ENCODE peak calls at places on chromosomes 3 and 15, in nine cellular contexts. W is cardiac muscle cell, Q is thyroid gland, U is HepG2, P is lower lobe of right lung, V is transverse colon, O is tibial artery, F is RWPE1, A is right cardiac atrium. T is an unnamed sample.

GRCh38 chr15:29822100-29822684 is at the start of gene TJP1:
- DNase-seq in W (peak), Q (peak), U (peak), P (peak), V (peak), O (peak), F (peak), A (peak), T (no peak)

GRCh38 chr3:72273615-72274014 is 488.7 kb upstream of the PROK2 start:
- DNase-seq in W (peak), Q (no peak), U (no peak), P (no peak), V (no peak), O (no peak), F (no peak), A (no peak), T (no peak)

GRCh38 chr15:31212956-31213694 is 111.6 kb upstream of the TRPM1 start:
- DNase-seq in W (no peak), Q (no peak), U (no peak), P (no peak), V (no peak), O (no peak), F (no peak), A (no peak), T (no peak)

GRCh38 chr15:82624008-82624407 is 23.2 kb downstream of the CPEB1 start:
- DNase-seq in W (no peak), Q (no peak), U (no peak), P (no peak), V (no peak), O (no peak), F (no peak), A (no peak), T (no peak)

GRCh38 chr15:35481064-35481463 is 64.9 kb downstream of the DPH6 start:
- DNase-seq in W (no peak), Q (no peak), U (no peak), P (no peak), V (no peak), O (no peak), F (no peak), A (no peak), T (no peak)

GRCh38 chr3:45993421-45994027 is 2.1 kb downstream of the FYCO1 start:
- DNase-seq in W (no peak), Q (no peak), U (no peak), P (no peak), V (no peak), O (no peak), F (no peak), A (no peak), T (no peak)

GRCh38 chr3:62679988-62680387 is 195.2 kb downstream of the CADPS start:
- DNase-seq in W (no peak), Q (no peak), U (no peak), P (no peak), V (no peak), O (no peak), F (peak), A (no peak), T (no peak)

GRCh38 chr3:81416812-81417211 is 344.6 kb downstream of the GBE1 start:
- DNase-seq in W (no peak), Q (no peak), U (no peak), P (no peak), V (no peak), O (no peak), F (no peak), A (no peak), T (no peak)

GRCh38 chr15:67415186-67415585 is 105.7 kb upstream of the C15orf61 start:
- DNase-seq in W (no peak), Q (peak), U (no peak), P (no peak), V (no peak), O (no peak), F (no peak), A (no peak), T (no peak)

GRCh38 chr15:78752492-78753358 is 58.5 kb downstream of the ADAMTS7 start:
- DNase-seq in W (no peak), Q (no peak), U (no peak), P (peak), V (no peak), O (no peak), F (no peak), A (no peak), T (no peak)

GRCh38 chr3:128051837-128052766 is at the start of gene SEC61A1:
- DNase-seq in W (peak), Q (peak), U (peak), P (peak), V (peak), O (peak), F (peak), A (peak), T (peak)

GRCh38 chr3:47491186-47491585 is 15.4 kb upstream of the SCAP start:
- DNase-seq in W (no peak), Q (no peak), U (no peak), P (no peak), V (no peak), O (no peak), F (no peak), A (no peak), T (no peak)

GRCh38 chr3:171349392-171349791 is 110.8 kb downstream of the TNIK start:
- DNase-seq in W (no peak), Q (no peak), U (no peak), P (no peak), V (no peak), O (no peak), F (no peak), A (no peak), T (no peak)

GRCh38 chr15:44712108-44713005 is 1.0 kb downstream of the B2M start:
- DNase-seq in W (peak), Q (peak), U (peak), P (peak), V (peak), O (peak), F (peak), A (peak), T (peak)

GRCh38 chr3:154967090-154967489 is 113.0 kb upstream of the MME start:
- DNase-seq in W (no peak), Q (no peak), U (no peak), P (no peak), V (no peak), O (no peak), F (no peak), A (no peak), T (no peak)

GRCh38 chr3:188749010-188749617 is 422.7 kb upstream of the TPRG1 start:
- DNase-seq in W (no peak), Q (peak), U (no peak), P (no peak), V (peak), O (no peak), F (no peak), A (no peak), T (no peak)

GRCh38 chr3:146117406-146118285 is 43.3 kb downstream of the PLOD2 start:
- DNase-seq in W (peak), Q (no peak), U (no peak), P (no peak), V (no peak), O (no peak), F (no peak), A (no peak), T (no peak)

GRCh38 chr3:36201546-36201945 is 178.8 kb upstream of the STAC start:
- DNase-seq in W (no peak), Q (no peak), U (no peak), P (no peak), V (no peak), O (no peak), F (no peak), A (no peak), T (no peak)

GRCh38 chr3:155554777-155555445 is 190.0 kb downstream of the PLCH1 start:
- DNase-seq in W (no peak), Q (no peak), U (peak), P (no peak), V (no peak), O (no peak), F (no peak), A (no peak), T (no peak)

GRCh38 chr3:128456776-128457715 is 9.6 kb downstream of the DNAJB8 start:
- DNase-seq in W (no peak), Q (no peak), U (no peak), P (no peak), V (no peak), O (no peak), F (no peak), A (no peak), T (no peak)

GRCh38 chr3:113270096-113270495 is 58.7 kb downstream of the BOC start:
- DNase-seq in W (no peak), Q (no peak), U (no peak), P (no peak), V (no peak), O (no peak), F (no peak), A (no peak), T (no peak)

GRCh38 chr15:40157748-40158447 is 3.0 kb upstream of the BUB1B start:
- DNase-seq in W (no peak), Q (no peak), U (no peak), P (no peak), V (no peak), O (no peak), F (no peak), A (no peak), T (no peak)

GRCh38 chr3:181880339-181880738 is 168.6 kb downstream of the SOX2 start:
- DNase-seq in W (peak), Q (peak), U (no peak), P (no peak), V (no peak), O (no peak), F (no peak), A (no peak), T (no peak)

GRCh38 chr3:129892857-129893615 is 475 bp downstream of the TMCC1 start:
- DNase-seq in W (peak), Q (peak), U (peak), P (peak), V (peak), O (peak), F (peak), A (peak), T (peak)

GRCh38 chr3:21938267-21938681 is 187.3 kb upstream of the ZNF385D start:
- DNase-seq in W (no peak), Q (no peak), U (no peak), P (no peak), V (no peak), O (no peak), F (no peak), A (no peak), T (no peak)

GRCh38 chr3:41581700-41582099 is 380.2 kb downstream of the ULK4 start:
- DNase-seq in W (no peak), Q (no peak), U (no peak), P (no peak), V (no peak), O (no peak), F (no peak), A (no peak), T (no peak)

GRCh38 chr15:63504247-63504978 is at the start of gene USP3:
- DNase-seq in W (peak), Q (peak), U (peak), P (peak), V (peak), O (peak), F (peak), A (peak), T (peak)

GRCh38 chr3:40800343-40800742 is 275.6 kb downstream of the ZNF621 start:
- DNase-seq in W (peak), Q (peak), U (peak), P (no peak), V (peak), O (peak), F (peak), A (no peak), T (no peak)

GRCh38 chr3:69161587-69162196 is 39.3 kb upstream of the LMOD3 start:
- DNase-seq in W (peak), Q (peak), U (peak), P (no peak), V (no peak), O (no peak), F (peak), A (no peak), T (no peak)

GRCh38 chr3:10747341-10747740 is 68.7 kb upstream of the SLC6A11 start:
- DNase-seq in W (no peak), Q (no peak), U (no peak), P (no peak), V (no peak), O (no peak), F (no peak), A (no peak), T (no peak)

GRCh38 chr15:31374489-31374888 is 47.9 kb downstream of the KLF13 start:
- DNase-seq in W (no peak), Q (no peak), U (no peak), P (no peak), V (peak), O (no peak), F (no peak), A (no peak), T (no peak)

GRCh38 chr3:133506215-133506901 is 67.1 kb upstream of the CDV3 start:
- DNase-seq in W (no peak), Q (no peak), U (no peak), P (no peak), V (peak), O (no peak), F (no peak), A (no peak), T (no peak)

DNA sequence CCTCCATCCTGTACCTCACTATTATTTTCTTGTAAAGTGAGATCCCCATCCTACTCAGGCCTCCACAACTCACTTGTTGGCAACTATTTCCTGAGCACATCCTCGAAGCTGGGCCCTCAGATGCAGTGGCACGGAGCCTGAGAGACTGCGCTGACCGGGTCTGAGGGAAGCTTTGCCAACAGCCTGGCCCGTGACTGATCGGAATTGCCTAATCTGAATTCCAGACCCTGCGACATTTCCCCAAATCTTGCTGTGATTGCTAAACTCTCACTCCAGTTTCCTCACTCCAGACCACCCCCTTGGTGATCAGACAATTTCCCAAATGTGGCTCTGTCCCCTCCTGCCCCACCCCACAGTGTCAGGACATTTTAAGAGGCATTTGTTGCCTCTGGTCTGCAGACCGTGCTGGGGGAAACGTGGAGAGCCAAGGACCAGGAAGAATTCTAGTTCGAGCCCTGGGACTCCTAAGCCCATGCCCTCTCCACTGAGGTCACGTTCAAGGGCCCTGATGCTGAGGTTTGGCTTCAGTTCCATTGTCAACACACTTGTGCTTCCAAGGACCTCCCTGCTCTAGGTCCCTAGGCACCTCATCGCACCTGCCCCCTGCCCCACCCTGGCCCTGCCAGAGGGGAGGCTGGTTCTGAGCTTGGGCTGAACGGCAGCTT is 22.8 kb downstream of the KLHL25 start:
- DNase-seq in W (peak), Q (peak), U (no peak), P (peak), V (peak), O (peak), F (no peak), A (peak), T (peak)
- H3K27ac ChIP-seq in W (no peak), Q (peak), U (no peak), P (peak), V (peak), O (peak), F (peak), A (peak), T (peak)

DNA sequence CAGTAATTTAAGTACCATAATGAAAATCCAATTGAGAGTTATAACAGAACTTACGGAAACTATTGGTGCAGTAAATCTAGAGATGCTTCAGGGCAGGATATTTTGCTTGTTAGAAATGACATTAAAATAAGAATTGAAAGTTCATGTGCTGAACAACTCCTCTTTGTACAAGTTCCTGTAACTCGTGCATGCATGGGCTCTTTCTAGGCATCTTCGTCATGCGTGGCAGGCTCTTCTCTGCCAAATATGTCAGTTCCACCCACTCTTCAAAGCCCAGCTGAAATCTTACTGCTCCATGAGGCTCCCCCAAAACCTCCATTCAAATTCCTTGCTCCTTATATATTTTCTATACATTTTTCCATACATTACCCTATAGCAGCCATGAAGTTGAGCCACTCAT is 48.7 kb downstream of the FBN1 start:
- DNase-seq in W (no peak), Q (peak), U (no peak), P (no peak), V (no peak), O (no peak), F (no peak), A (no peak), T (no peak)
- H3K27ac ChIP-seq in W (no peak), Q (peak), U (no peak), P (no peak), V (no peak), O (no peak), F (no peak), A (no peak), T (no peak)

GRCh38 chr15:74427607-74428441 is 5.9 kb downstream of the SEMA7A start:
- DNase-seq in W (no peak), Q (no peak), U (peak), P (no peak), V (no peak), O (no peak), F (no peak), A (no peak), T (no peak)
- H3K27ac ChIP-seq in W (no peak), Q (no peak), U (peak), P (no peak), V (no peak), O (no peak), F (peak), A (no peak), T (no peak)

GRCh38 chr3:53744351-53744750 is 101.9 kb downstream of the CHDH start:
- DNase-seq in W (no peak), Q (no peak), U (no peak), P (no peak), V (peak), O (no peak), F (no peak), A (no peak), T (no peak)
- H3K27ac ChIP-seq in W (no peak), Q (no peak), U (no peak), P (no peak), V (no peak), O (no peak), F (no peak), A (no peak), T (no peak)

GRCh38 chr3:153287017-153287416 is 125.0 kb downstream of the RAP2B start:
- DNase-seq in W (no peak), Q (no peak), U (no peak), P (no peak), V (no peak), O (no peak), F (peak), A (no peak), T (no peak)

GRCh38 chr3:153285982-153286381 is 124.0 kb downstream of the RAP2B start:
- DNase-seq in W (no peak), Q (no peak), U (no peak), P (no peak), V (no peak), O (no peak), F (peak), A (no peak), T (no peak)

GRCh38 chr3:153289334-153289808 is 127.3 kb downstream of the RAP2B start:
- DNase-seq in W (no peak), Q (no peak), U (no peak), P (no peak), V (no peak), O (no peak), F (no peak), A (no peak), T (no peak)

GRCh38 chr3:153284282-153284938 is 122.4 kb downstream of the RAP2B start:
- DNase-seq in W (peak), Q (no peak), U (peak), P (peak), V (peak), O (peak), F (peak), A (peak), T (peak)

DNA sequence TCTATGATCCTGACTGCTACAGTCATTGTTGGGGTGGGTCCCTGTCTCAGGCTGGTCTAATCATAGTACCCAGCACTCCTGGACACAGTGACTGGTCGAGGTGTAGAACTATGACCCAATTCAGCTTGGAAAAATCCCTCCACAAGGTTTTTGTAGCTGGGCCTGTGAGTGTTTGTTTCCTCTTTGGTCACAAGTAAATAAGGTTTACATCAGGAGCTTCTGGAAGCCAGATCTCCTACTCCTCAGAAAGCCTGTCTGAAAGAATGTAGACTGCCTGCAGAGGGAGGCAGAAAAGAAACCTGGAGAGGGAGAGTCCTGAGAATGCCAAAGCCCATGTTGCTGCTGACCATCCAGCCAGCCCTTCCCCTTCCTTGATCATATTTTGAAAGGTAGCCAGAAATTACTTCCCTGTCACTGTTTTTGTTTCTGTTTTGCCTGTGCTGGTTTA is 123.2 kb downstream of the RAP2B start:
- DNase-seq in W (peak), Q (no peak), U (no peak), P (no peak), V (no peak), O (no peak), F (no peak), A (no peak), T (no peak)
- H3K27ac ChIP-seq in W (no peak), Q (no peak), U (no peak), P (peak), V (peak), O (peak), F (no peak), A (no peak), T (no peak)

GRCh38 chr3:197792019-197792647 is 1.1 kb downstream of the LRCH3 start:
- DNase-seq in W (no peak), Q (no peak), U (no peak), P (no peak), V (no peak), O (no peak), F (no peak), A (no peak), T (no peak)
- H3K27ac ChIP-seq in W (peak), Q (peak), U (peak), P (peak), V (peak), O (peak), F (peak), A (peak), T (peak)

GRCh38 chr3:9169951-9170850 is 79.2 kb downstream of the SRGAP3 start:
- DNase-seq in W (no peak), Q (peak), U (no peak), P (no peak), V (no peak), O (no peak), F (no peak), A (no peak), T (no peak)

GRCh38 chr3:9170851-9171160 is 78.6 kb downstream of the SRGAP3 start:
- DNase-seq in W (no peak), Q (no peak), U (no peak), P (no peak), V (no peak), O (no peak), F (no peak), A (no peak), T (no peak)

GRCh38 chr3:9165441-9165840 is 84.0 kb downstream of the SRGAP3 start:
- DNase-seq in W (no peak), Q (no peak), U (no peak), P (no peak), V (no peak), O (no peak), F (no peak), A (no peak), T (no peak)

GRCh38 chr3:9169326-9169725 is 80.1 kb downstream of the SRGAP3 start:
- DNase-seq in W (no peak), Q (no peak), U (no peak), P (no peak), V (no peak), O (no peak), F (peak), A (no peak), T (no peak)

DNA sequence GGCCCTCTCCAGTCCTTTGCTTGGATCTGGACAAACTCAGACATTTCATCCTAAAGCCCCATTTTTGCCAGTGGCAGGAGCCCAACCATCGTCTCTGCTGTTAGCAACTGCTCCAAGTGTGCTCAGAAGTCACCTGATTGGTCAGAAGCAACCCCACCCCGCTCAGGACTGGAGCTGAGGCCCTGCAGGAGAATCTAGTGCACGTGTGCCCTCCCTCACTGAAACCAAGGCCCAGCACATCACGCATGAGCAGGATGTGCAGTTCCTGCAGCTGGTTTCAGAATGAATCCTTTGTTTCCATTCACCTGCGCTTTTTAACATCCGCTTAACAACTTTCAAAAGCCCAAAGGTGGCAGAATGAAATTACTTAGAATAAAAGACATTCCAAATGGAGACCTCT is 81.2 kb downstream of the SRGAP3 start:
- DNase-seq in W (no peak), Q (no peak), U (no peak), P (no peak), V (peak), O (no peak), F (no peak), A (no peak), T (no peak)
- H3K27ac ChIP-seq in W (no peak), Q (no peak), U (no peak), P (no peak), V (no peak), O (no peak), F (peak), A (no peak), T (no peak)

GRCh38 chr3:34731879-34732278 is 907.4 kb upstream of the ARPP21 start:
- DNase-seq in W (no peak), Q (no peak), U (no peak), P (no peak), V (no peak), O (no peak), F (no peak), A (no peak), T (no peak)
- H3K27ac ChIP-seq in W (no peak), Q (no peak), U (no peak), P (no peak), V (no peak), O (no peak), F (no peak), A (no peak), T (no peak)

T was measured in thoracic aorta.